ENCODE peak calls at places on chromosomes 1 and 21, in eight cellular contexts. L is NCI-H460; Q is SW480; I is A549; U is CD8-positive, alpha-beta memory T cell; H is stimulated activated CD8-positive, alpha-beta memory T cell treated with anti-CD3 and anti-CD28 coated beads, Interleukin-7, amount 100 ng/mL, for 1 hour; F is psoas muscle; E is GM10248. M is an unnamed sample.

GRCh38 chr1:206921772-206922265 is at the start of gene FCMR:
- DNase-seq in L (no peak), Q (no peak), I (no peak), U (peak), H (no peak), F (no peak), E (peak), M (peak)

GRCh38 chr1:226210571-226211176 is 12.8 kb upstream of the MIXL1 start:
- DNase-seq in L (no peak), Q (no peak), I (no peak), U (no peak), H (no peak), F (no peak), E (no peak), M (no peak)

GRCh38 chr1:178541829-178542553 is 29.1 kb downstream of the TEX35 start:
- DNase-seq in L (no peak), Q (peak), I (peak), U (no peak), H (no peak), F (peak), E (peak), M (peak)

GRCh38 chr1:199298825-199299224 is 660.0 kb downstream of the PTPRC start:
- DNase-seq in L (no peak), Q (no peak), I (no peak), U (no peak), H (no peak), F (no peak), E (no peak), M (no peak)

GRCh38 chr1:167899253-167899681 is 14.7 kb downstream of the ADCY10 start:
- DNase-seq in L (no peak), Q (no peak), I (no peak), U (no peak), H (no peak), F (peak), E (peak), M (peak)

GRCh38 chr21:25461730-25462129 is 145.6 kb downstream of the MRPL39 start:
- DNase-seq in L (peak), Q (no peak), I (no peak), U (no peak), H (no peak), F (no peak), E (no peak), M (no peak)

GRCh38 chr1:162285149-162285561 is 91.5 kb downstream of the SPATA46 start:
- DNase-seq in L (no peak), Q (peak), I (no peak), U (no peak), H (no peak), F (no peak), E (no peak), M (no peak)

GRCh38 chr1:14479865-14480264 is 118.6 kb upstream of the KAZN start:
- DNase-seq in L (no peak), Q (no peak), I (no peak), U (no peak), H (no peak), F (no peak), E (no peak), M (no peak)

GRCh38 chr1:183025782-183026774 is 2.9 kb downstream of the LAMC1 start:
- DNase-seq in L (peak), Q (peak), I (no peak), U (no peak), H (no peak), F (no peak), E (peak), M (peak)

GRCh38 chr1:234601217-234602017 is 8.6 kb downstream of the IRF2BP2 start:
- DNase-seq in L (no peak), Q (no peak), I (no peak), U (peak), H (no peak), F (no peak), E (no peak), M (no peak)

GRCh38 chr21:45998871-45999580 is 17.5 kb downstream of the COL6A1 start:
- DNase-seq in L (no peak), Q (no peak), I (no peak), U (no peak), H (no peak), F (no peak), E (no peak), M (no peak)

GRCh38 chr21:42426876-42427480 is 23.3 kb downstream of the UBASH3A start:
- DNase-seq in L (no peak), Q (no peak), I (no peak), U (no peak), H (no peak), F (no peak), E (no peak), M (no peak)

GRCh38 chr1:54365020-54365797 is 41.0 kb downstream of the SSBP3 start:
- DNase-seq in L (no peak), Q (no peak), I (no peak), U (no peak), H (no peak), F (no peak), E (no peak), M (no peak)

GRCh38 chr1:209721406-209721805 is 16.8 kb downstream of the HSD11B1 start:
- DNase-seq in L (no peak), Q (no peak), I (no peak), U (no peak), H (no peak), F (no peak), E (no peak), M (no peak)

GRCh38 chr1:226216056-226216455 is 7.4 kb upstream of the MIXL1 start:
- DNase-seq in L (no peak), Q (no peak), I (no peak), U (no peak), H (no peak), F (no peak), E (no peak), M (no peak)

GRCh38 chr1:116487583-116487982 is 83.2 kb downstream of the CD58 start:
- DNase-seq in L (no peak), Q (no peak), I (no peak), U (no peak), H (no peak), F (no peak), E (no peak), M (no peak)

GRCh38 chr1:236618507-236618906 is 14.2 kb upstream of the HEATR1 start:
- DNase-seq in L (no peak), Q (no peak), I (no peak), U (no peak), H (no peak), F (no peak), E (no peak), M (no peak)

GRCh38 chr1:9867408-9868243 is 42.4 kb downstream of the CTNNBIP1 start:
- DNase-seq in L (peak), Q (peak), I (peak), U (peak), H (peak), F (peak), E (peak), M (peak)

GRCh38 chr1:218034464-218034863 is 250.6 kb upstream of the RRP15 start:
- DNase-seq in L (no peak), Q (no peak), I (no peak), U (no peak), H (no peak), F (no peak), E (no peak), M (no peak)

GRCh38 chr1:206508130-206508884 is 976 bp downstream of the RASSF5 start:
- DNase-seq in L (no peak), Q (no peak), I (no peak), U (no peak), H (no peak), F (no peak), E (no peak), M (no peak)

GRCh38 chr1:58576727-58577675 is at the start of gene TACSTD2:
- DNase-seq in L (no peak), Q (peak), I (no peak), U (no peak), H (no peak), F (peak), E (no peak), M (no peak)

GRCh38 chr1:43275826-43276620 is 6.2 kb downstream of the TMEM125 start:
- DNase-seq in L (no peak), Q (no peak), I (no peak), U (no peak), H (no peak), F (no peak), E (no peak), M (no peak)

GRCh38 chr1:230728710-230729392 is 14.9 kb upstream of the AGT start:
- DNase-seq in L (no peak), Q (no peak), I (no peak), U (no peak), H (no peak), F (no peak), E (no peak), M (no peak)

GRCh38 chr1:27519341-27520258 is 29.6 kb upstream of the WASF2 start:
- DNase-seq in L (no peak), Q (no peak), I (no peak), U (no peak), H (no peak), F (peak), E (no peak), M (no peak)

GRCh38 chr1:165641276-165641987 is 10.4 kb downstream of the MGST3 start:
- DNase-seq in L (no peak), Q (no peak), I (no peak), U (no peak), H (no peak), F (no peak), E (no peak), M (no peak)

GRCh38 chr1:197910120-197911110 is 6.8 kb upstream of the LHX9 start:
- DNase-seq in L (no peak), Q (no peak), I (no peak), U (no peak), H (no peak), F (no peak), E (no peak), M (no peak)

GRCh38 chr1:203075249-203076030 is 10.4 kb downstream of the MYOG start:
- DNase-seq in L (no peak), Q (no peak), I (no peak), U (no peak), H (no peak), F (no peak), E (no peak), M (no peak)

GRCh38 chr1:16017461-16018303 is at the start of gene HSPB7:
- DNase-seq in L (no peak), Q (no peak), I (no peak), U (no peak), H (no peak), F (peak), E (no peak), M (peak)

GRCh38 chr1:200784576-200784975 is 45.9 kb downstream of the CAMSAP2 start:
- DNase-seq in L (no peak), Q (no peak), I (no peak), U (no peak), H (no peak), F (no peak), E (no peak), M (no peak)

GRCh38 chr1:32250893-32251716 is at the start of gene LCK:
- DNase-seq in L (no peak), Q (no peak), I (no peak), U (peak), H (no peak), F (no peak), E (peak), M (peak)

GRCh38 chr1:10495942-10496341 is 21.2 kb downstream of the PEX14 start:
- DNase-seq in L (no peak), Q (no peak), I (no peak), U (peak), H (no peak), F (peak), E (no peak), M (peak)

GRCh38 chr1:91912267-91912666 is 26.3 kb upstream of the TGFBR3 start:
- DNase-seq in L (no peak), Q (no peak), I (no peak), U (no peak), H (no peak), F (no peak), E (no peak), M (no peak)

GRCh38 chr21:34635307-34635706 is 20.4 kb upstream of the RCAN1 start:
- DNase-seq in L (no peak), Q (no peak), I (no peak), U (no peak), H (no peak), F (no peak), E (no peak), M (no peak)

GRCh38 chr1:156385534-156386031 is 16.6 kb downstream of the RHBG start:
- DNase-seq in L (peak), Q (peak), I (peak), U (peak), H (peak), F (peak), E (peak), M (peak)

GRCh38 chr1:53319296-53320101 is 8.4 kb downstream of the LRP8 start:
- DNase-seq in L (no peak), Q (no peak), I (no peak), U (no peak), H (no peak), F (no peak), E (no peak), M (no peak)

GRCh38 chr1:51444096-51444495 is 75.0 kb downstream of the EPS15 start:
- DNase-seq in L (no peak), Q (no peak), I (no peak), U (no peak), H (no peak), F (no peak), E (no peak), M (peak)

GRCh38 chr21:45993210-45994085 is 11.9 kb downstream of the COL6A1 start:
- DNase-seq in L (no peak), Q (no peak), I (no peak), U (no peak), H (no peak), F (peak), E (no peak), M (no peak)

GRCh38 chr1:115717541-115717940 is 51.0 kb downstream of the CASQ2 start:
- DNase-seq in L (peak), Q (peak), I (no peak), U (no peak), H (no peak), F (peak), E (peak), M (peak)

GRCh38 chr1:97247196-97247595 is 525.6 kb downstream of the PTBP2 start:
- DNase-seq in L (no peak), Q (no peak), I (no peak), U (no peak), H (no peak), F (no peak), E (no peak), M (no peak)

M was measured in GM12865.